ENCODE peak calls at places on chromosomes 4 and X, in eight cellular contexts. One of them, this sample, is unnamed. For H3K36me3, the result is how much of the 10 kb centered on the place peaks cover.

GRCh38 chr4:16225996-16226815 is at the start of gene TAPT1:
- DNase-seq in GM23248: peak
- DNase-seq in CD4-positive, alpha-beta memory T cell: peak
- DNase-seq in Caco-2: peak
- DNase-seq in heart left ventricle: peak
- DNase-seq in Peyer's patch: peak
- DNase-seq in neural progenitor cell: peak
- DNase-seq in left ventricle myocardium inferior: peak
- DNase-seq in this sample: peak

GRCh38 chr4:39998659-39999345 is 21.1 kb upstream of the PDS5A start:
- DNase-seq in GM23248: no peak
- DNase-seq in CD4-positive, alpha-beta memory T cell: no peak
- DNase-seq in Caco-2: peak
- DNase-seq in heart left ventricle: no peak
- DNase-seq in Peyer's patch: no peak
- DNase-seq in neural progenitor cell: peak
- DNase-seq in left ventricle myocardium inferior: no peak
- DNase-seq in this sample: no peak

GRCh38 chr4:182017038-182017437 is 226.2 kb upstream of the TENM3 start:
- DNase-seq in GM23248: no peak
- DNase-seq in CD4-positive, alpha-beta memory T cell: no peak
- DNase-seq in Caco-2: no peak
- DNase-seq in heart left ventricle: no peak
- DNase-seq in Peyer's patch: no peak
- DNase-seq in neural progenitor cell: no peak
- DNase-seq in left ventricle myocardium inferior: no peak
- DNase-seq in this sample: peak

GRCh38 chrX:100731441-100732281 is at the start of gene SYTL4:
- DNase-seq in GM23248: peak
- DNase-seq in CD4-positive, alpha-beta memory T cell: no peak
- DNase-seq in Caco-2: peak
- DNase-seq in heart left ventricle: peak
- DNase-seq in Peyer's patch: peak
- DNase-seq in neural progenitor cell: peak
- DNase-seq in left ventricle myocardium inferior: peak
- DNase-seq in this sample: peak

GRCh38 chrX:47723689-47724088 is 64.7 kb upstream of the UXT start:
- DNase-seq in GM23248: no peak
- DNase-seq in CD4-positive, alpha-beta memory T cell: peak
- DNase-seq in Caco-2: no peak
- DNase-seq in heart left ventricle: no peak
- DNase-seq in Peyer's patch: no peak
- DNase-seq in neural progenitor cell: peak
- DNase-seq in left ventricle myocardium inferior: no peak
- DNase-seq in this sample: peak

GRCh38 chr4:165477799-165478198 is 99.0 kb downstream of the CPE start:
- DNase-seq in GM23248: no peak
- DNase-seq in CD4-positive, alpha-beta memory T cell: no peak
- DNase-seq in Caco-2: no peak
- DNase-seq in heart left ventricle: no peak
- DNase-seq in Peyer's patch: no peak
- DNase-seq in neural progenitor cell: no peak
- DNase-seq in left ventricle myocardium inferior: no peak
- DNase-seq in this sample: no peak

GRCh38 chrX:24838624-24839023 is 144.9 kb downstream of the POLA1 start:
- DNase-seq in GM23248: peak
- DNase-seq in CD4-positive, alpha-beta memory T cell: peak
- DNase-seq in Caco-2: no peak
- DNase-seq in heart left ventricle: no peak
- DNase-seq in Peyer's patch: no peak
- DNase-seq in neural progenitor cell: peak
- DNase-seq in left ventricle myocardium inferior: no peak
- DNase-seq in this sample: no peak

GRCh38 chrX:155334486-155335316 is at the start of gene CLIC2:
- DNase-seq in GM23248: peak
- DNase-seq in CD4-positive, alpha-beta memory T cell: no peak
- DNase-seq in Caco-2: no peak
- DNase-seq in heart left ventricle: peak
- DNase-seq in Peyer's patch: peak
- DNase-seq in neural progenitor cell: no peak
- DNase-seq in left ventricle myocardium inferior: peak
- DNase-seq in this sample: peak

GRCh38 chr4:78018271-78019049 is 38.7 kb upstream of the FRAS1 start:
- DNase-seq in GM23248: no peak
- DNase-seq in CD4-positive, alpha-beta memory T cell: no peak
- DNase-seq in Caco-2: no peak
- DNase-seq in heart left ventricle: no peak
- DNase-seq in Peyer's patch: no peak
- DNase-seq in neural progenitor cell: no peak
- DNase-seq in left ventricle myocardium inferior: no peak
- DNase-seq in this sample: peak

GRCh38 chrX:78375894-78376293 is 48.5 kb upstream of the CYSLTR1 start:
- DNase-seq in GM23248: peak
- DNase-seq in CD4-positive, alpha-beta memory T cell: peak
- DNase-seq in Caco-2: no peak
- DNase-seq in heart left ventricle: no peak
- DNase-seq in Peyer's patch: no peak
- DNase-seq in neural progenitor cell: no peak
- DNase-seq in left ventricle myocardium inferior: no peak
- DNase-seq in this sample: no peak

GRCh38 chr4:177108708-177109107 is 201.0 kb upstream of the NEIL3 start:
- DNase-seq in GM23248: peak
- DNase-seq in CD4-positive, alpha-beta memory T cell: no peak
- DNase-seq in Caco-2: no peak
- DNase-seq in heart left ventricle: no peak
- DNase-seq in Peyer's patch: no peak
- DNase-seq in neural progenitor cell: peak
- DNase-seq in left ventricle myocardium inferior: no peak
- DNase-seq in this sample: no peak

GRCh38 chrX:85922821-85923220 is 124.5 kb downstream of the CHM start:
- DNase-seq in GM23248: peak
- DNase-seq in CD4-positive, alpha-beta memory T cell: no peak
- DNase-seq in Caco-2: no peak
- DNase-seq in heart left ventricle: no peak
- DNase-seq in Peyer's patch: no peak
- DNase-seq in neural progenitor cell: no peak
- DNase-seq in left ventricle myocardium inferior: no peak
- DNase-seq in this sample: no peak

GRCh38 chr4:93791570-93792195 is 36.9 kb upstream of the ATOH1 start:
- DNase-seq in GM23248: peak
- DNase-seq in CD4-positive, alpha-beta memory T cell: no peak
- DNase-seq in Caco-2: peak
- DNase-seq in heart left ventricle: no peak
- DNase-seq in Peyer's patch: peak
- DNase-seq in neural progenitor cell: peak
- DNase-seq in left ventricle myocardium inferior: no peak
- DNase-seq in this sample: peak

GRCh38 chrX:96417695-96418094 is 266.9 kb upstream of the DIAPH2 start:
- DNase-seq in GM23248: no peak
- DNase-seq in CD4-positive, alpha-beta memory T cell: no peak
- DNase-seq in Caco-2: no peak
- DNase-seq in heart left ventricle: no peak
- DNase-seq in Peyer's patch: no peak
- DNase-seq in neural progenitor cell: no peak
- DNase-seq in left ventricle myocardium inferior: no peak
- DNase-seq in this sample: no peak

GRCh38 chr4:1723131-1723801 is 1.9 kb downstream of the TACC3 start:
- DNase-seq in GM23248: no peak
- DNase-seq in CD4-positive, alpha-beta memory T cell: peak
- DNase-seq in Caco-2: no peak
- DNase-seq in heart left ventricle: no peak
- DNase-seq in Peyer's patch: peak
- DNase-seq in neural progenitor cell: no peak
- DNase-seq in left ventricle myocardium inferior: no peak
- DNase-seq in this sample: no peak

GRCh38 chr4:92236907-92237306 is 66.9 kb upstream of the GRID2 start:
- DNase-seq in GM23248: peak
- DNase-seq in CD4-positive, alpha-beta memory T cell: no peak
- DNase-seq in Caco-2: no peak
- DNase-seq in heart left ventricle: no peak
- DNase-seq in Peyer's patch: no peak
- DNase-seq in neural progenitor cell: no peak
- DNase-seq in left ventricle myocardium inferior: no peak
- DNase-seq in this sample: no peak

GRCh38 chr4:153639556-153640475 is 44.3 kb upstream of the TLR2 start:
- DNase-seq in GM23248: no peak
- DNase-seq in CD4-positive, alpha-beta memory T cell: no peak
- DNase-seq in Caco-2: no peak
- DNase-seq in heart left ventricle: no peak
- DNase-seq in Peyer's patch: no peak
- DNase-seq in neural progenitor cell: no peak
- DNase-seq in left ventricle myocardium inferior: no peak
- DNase-seq in this sample: no peak

GRCh38 chrX:17014216-17014615 is 67.8 kb downstream of the REPS2 start:
- DNase-seq in GM23248: no peak
- DNase-seq in CD4-positive, alpha-beta memory T cell: no peak
- DNase-seq in Caco-2: no peak
- DNase-seq in heart left ventricle: no peak
- DNase-seq in Peyer's patch: no peak
- DNase-seq in neural progenitor cell: no peak
- DNase-seq in left ventricle myocardium inferior: no peak
- DNase-seq in this sample: no peak

GRCh38 chr4:103046416-103047290 is 27.1 kb upstream of the SLC9B1 start:
- DNase-seq in GM23248: peak
- DNase-seq in CD4-positive, alpha-beta memory T cell: peak
- DNase-seq in Caco-2: peak
- DNase-seq in heart left ventricle: no peak
- DNase-seq in Peyer's patch: peak
- DNase-seq in neural progenitor cell: peak
- DNase-seq in left ventricle myocardium inferior: no peak
- DNase-seq in this sample: peak

GRCh38 chr4:7295917-7296660 is 103.8 kb downstream of the SORCS2 start:
- DNase-seq in GM23248: peak
- DNase-seq in CD4-positive, alpha-beta memory T cell: no peak
- DNase-seq in Caco-2: no peak
- DNase-seq in heart left ventricle: peak
- DNase-seq in Peyer's patch: no peak
- DNase-seq in neural progenitor cell: no peak
- DNase-seq in left ventricle myocardium inferior: peak
- DNase-seq in this sample: peak

GRCh38 chr4:7293703-7294102 is 101.4 kb downstream of the SORCS2 start:
- DNase-seq in GM23248: no peak
- DNase-seq in CD4-positive, alpha-beta memory T cell: no peak
- DNase-seq in Caco-2: no peak
- DNase-seq in heart left ventricle: no peak
- DNase-seq in Peyer's patch: no peak
- DNase-seq in neural progenitor cell: no peak
- DNase-seq in left ventricle myocardium inferior: no peak
- DNase-seq in this sample: no peak

GRCh38 chr4:7296661-7297335 is 104.5 kb downstream of the SORCS2 start:
- DNase-seq in GM23248: no peak
- DNase-seq in CD4-positive, alpha-beta memory T cell: no peak
- DNase-seq in Caco-2: no peak
- DNase-seq in heart left ventricle: no peak
- DNase-seq in Peyer's patch: no peak
- DNase-seq in neural progenitor cell: no peak
- DNase-seq in left ventricle myocardium inferior: no peak
- DNase-seq in this sample: no peak

GRCh38 chr4:7295201-7295916 is 103.0 kb downstream of the SORCS2 start:
- DNase-seq in GM23248: peak
- DNase-seq in CD4-positive, alpha-beta memory T cell: no peak
- DNase-seq in Caco-2: no peak
- DNase-seq in heart left ventricle: peak
- DNase-seq in Peyer's patch: peak
- DNase-seq in neural progenitor cell: no peak
- DNase-seq in left ventricle myocardium inferior: peak
- DNase-seq in this sample: peak

DNA sequence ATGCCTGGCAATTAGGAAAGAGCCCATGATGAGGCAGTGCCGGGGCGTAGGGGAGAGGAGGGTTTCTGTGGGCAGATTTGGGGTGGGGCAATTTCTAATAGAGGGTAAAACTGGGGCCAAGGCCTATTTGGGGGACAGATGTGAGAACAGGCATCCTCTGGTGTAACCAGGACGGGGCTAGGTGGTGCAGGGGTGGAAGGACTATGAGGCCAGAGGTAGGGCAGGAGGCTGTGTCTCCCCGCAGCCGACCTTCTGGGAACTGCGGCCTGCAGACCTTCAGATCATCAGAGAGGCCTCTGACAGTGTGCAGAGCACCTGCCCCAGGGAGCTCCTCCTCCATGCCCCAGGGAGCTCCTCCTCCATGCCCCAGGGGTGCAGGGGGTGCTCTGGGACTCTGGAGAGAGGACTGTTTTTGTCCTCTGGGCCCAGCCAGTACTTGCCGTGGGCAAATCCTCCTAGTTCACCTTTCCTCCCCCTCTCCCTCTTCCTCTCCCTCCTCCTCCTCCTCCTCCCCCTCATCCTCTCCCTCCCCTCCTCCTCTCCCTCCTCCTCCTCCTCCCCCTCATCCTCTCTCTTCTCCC is 101.9 kb downstream of the SORCS2 start:
- DNase-seq in GM23248: no peak
- DNase-seq in CD4-positive, alpha-beta memory T cell: no peak
- DNase-seq in Caco-2: no peak
- DNase-seq in heart left ventricle: no peak
- DNase-seq in Peyer's patch: no peak
- DNase-seq in neural progenitor cell: no peak
- DNase-seq in left ventricle myocardium inferior: no peak
- DNase-seq in this sample: no peak
- H3K4me3 ChIP-seq in GM23248: no peak
- H3K4me3 ChIP-seq in CD4-positive, alpha-beta memory T cell: no peak
- H3K4me3 ChIP-seq in Caco-2: no peak
- H3K4me3 ChIP-seq in heart left ventricle: no peak
- H3K4me3 ChIP-seq in Peyer's patch: no peak
- H3K4me3 ChIP-seq in neural progenitor cell: no peak
- H3K4me3 ChIP-seq in left ventricle myocardium inferior: no peak
- H3K4me3 ChIP-seq in this sample: no peak

GRCh38 chr4:145130788-145131398 is 32.8 kb downstream of the ABCE1 start:
- DNase-seq in GM23248: peak
- DNase-seq in CD4-positive, alpha-beta memory T cell: no peak
- DNase-seq in Caco-2: no peak
- DNase-seq in heart left ventricle: no peak
- DNase-seq in Peyer's patch: no peak
- DNase-seq in neural progenitor cell: no peak
- DNase-seq in left ventricle myocardium inferior: no peak
- DNase-seq in this sample: peak
- H3K36me3 ChIP-seq in GM23248: under half
- H3K36me3 ChIP-seq in CD4-positive, alpha-beta memory T cell: under half
- H3K36me3 ChIP-seq in Caco-2: under half
- H3K36me3 ChIP-seq in heart left ventricle: half or more
- H3K36me3 ChIP-seq in Peyer's patch: under half
- H3K36me3 ChIP-seq in neural progenitor cell: under half
- H3K36me3 ChIP-seq in left ventricle myocardium inferior: under half
- H3K36me3 ChIP-seq in this sample: under half

DNA sequence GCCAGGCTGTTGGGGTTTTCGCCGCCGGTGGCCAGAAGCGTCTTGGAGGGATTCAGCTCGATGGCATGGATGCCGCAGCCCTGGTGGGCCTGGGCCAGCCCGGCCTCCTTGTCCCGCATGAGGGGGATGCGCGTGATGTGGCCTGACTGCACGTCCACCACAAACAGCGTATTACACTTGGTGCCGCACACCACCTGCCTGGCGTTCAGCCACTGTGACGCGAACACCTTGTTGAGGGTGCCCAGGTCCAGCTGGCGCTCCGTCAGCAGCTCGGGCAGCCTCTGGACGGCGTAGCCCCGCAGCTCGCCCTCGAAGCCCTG is 728 bp downstream of the DCAF12L2 start:
- DNase-seq in GM23248: no peak
- DNase-seq in CD4-positive, alpha-beta memory T cell: no peak
- DNase-seq in Caco-2: no peak
- DNase-seq in heart left ventricle: no peak
- DNase-seq in Peyer's patch: no peak
- DNase-seq in neural progenitor cell: no peak
- DNase-seq in left ventricle myocardium inferior: no peak
- DNase-seq in this sample: no peak
- H3K4me3 ChIP-seq in GM23248: no peak
- H3K4me3 ChIP-seq in CD4-positive, alpha-beta memory T cell: no peak
- H3K4me3 ChIP-seq in Caco-2: no peak
- H3K4me3 ChIP-seq in heart left ventricle: no peak
- H3K4me3 ChIP-seq in Peyer's patch: no peak
- H3K4me3 ChIP-seq in neural progenitor cell: peak
- H3K4me3 ChIP-seq in left ventricle myocardium inferior: peak
- H3K4me3 ChIP-seq in this sample: no peak

GRCh38 chr4:168924648-168925047 is 85.4 kb downstream of the CBR4 start:
- DNase-seq in GM23248: no peak
- DNase-seq in CD4-positive, alpha-beta memory T cell: no peak
- DNase-seq in Caco-2: no peak
- DNase-seq in heart left ventricle: no peak
- DNase-seq in Peyer's patch: no peak
- DNase-seq in neural progenitor cell: no peak
- DNase-seq in left ventricle myocardium inferior: no peak
- DNase-seq in this sample: no peak
- H3K36me3 ChIP-seq in GM23248: under half
- H3K36me3 ChIP-seq in CD4-positive, alpha-beta memory T cell: under half
- H3K36me3 ChIP-seq in Caco-2: under half
- H3K36me3 ChIP-seq in heart left ventricle: half or more
- H3K36me3 ChIP-seq in Peyer's patch: under half
- H3K36me3 ChIP-seq in neural progenitor cell: under half
- H3K36me3 ChIP-seq in left ventricle myocardium inferior: half or more
- H3K36me3 ChIP-seq in this sample: under half